ENCODE peak calls at places on chromosomes 2 and 18, in ten cellular contexts. C is CD8-positive, alpha-beta memory T cell; Q is HT-29; O is germinal center; V is endothelial cell; J is prostate gland; F is posterior cingulate gyrus; U is T-helper 2 cell; S is AG10803; A is DMS53. Z is an unnamed sample.

GRCh38 chr18:74916773-74917393 is 292.1 kb downstream of the PTGR3 start:
- DNase-seq in C (no peak), Q (no peak), O (no peak), V (no peak), J (no peak), F (no peak), U (no peak), S (no peak), A (no peak), Z (no peak)

GRCh38 chr2:16656784-16657391 is 8.7 kb downstream of the CYRIA start:
- DNase-seq in C (no peak), Q (no peak), O (peak; percentile 64), V (no peak), J (no peak), F (no peak), U (no peak), S (no peak), A (no peak), Z (peak; percentile 29)

GRCh38 chr2:10547011-10547410 is 98.9 kb upstream of the ODC1 start:
- DNase-seq in C (no peak), Q (no peak), O (no peak), V (no peak), J (no peak), F (no peak), U (no peak), S (peak; percentile 30), A (no peak), Z (no peak)

GRCh38 chr2:150619607-150620330 is 132.3 kb upstream of the RND3 start:
- DNase-seq in C (no peak), Q (no peak), O (no peak), V (no peak), J (no peak), F (no peak), U (no peak), S (peak; percentile 67), A (no peak), Z (no peak)

GRCh38 chr2:121617042-121617599 is 32.1 kb downstream of the CLASP1 start:
- DNase-seq in C (no peak), Q (no peak), O (no peak), V (no peak), J (no peak), F (no peak), U (no peak), S (no peak), A (peak; percentile 34), Z (no peak)

GRCh38 chr18:24488824-24489493 is 28.5 kb downstream of the HRH4 start:
- DNase-seq in C (peak; percentile 12), Q (peak; percentile 54), O (peak; percentile 45), V (peak; percentile 32), J (no peak), F (no peak), U (no peak), S (peak; percentile 38), A (peak; percentile 61), Z (no peak)

GRCh38 chr2:197786010-197786877 is 1.1 kb upstream of the BOLL start:
- DNase-seq in C (peak; percentile 48), Q (no peak), O (peak; percentile 70), V (peak; percentile 72), J (no peak), F (no peak), U (peak; percentile 47), S (no peak), A (no peak), Z (no peak)

GRCh38 chr18:31607384-31607783 is 15.7 kb downstream of the TTR start:
- DNase-seq in C (no peak), Q (no peak), O (no peak), V (no peak), J (no peak), F (no peak), U (no peak), S (no peak), A (no peak), Z (no peak)

GRCh38 chr2:100274566-100275199 is 47.6 kb downstream of the LONRF2 start:
- DNase-seq in C (no peak), Q (no peak), O (no peak), V (no peak), J (no peak), F (no peak), U (no peak), S (no peak), A (no peak), Z (no peak)

GRCh38 chr2:238848566-238848940 is 668 bp downstream of the TWIST2 start:
- DNase-seq in C (no peak), Q (no peak), O (no peak), V (no peak), J (no peak), F (no peak), U (no peak), S (no peak), A (no peak), Z (no peak)

GRCh38 chr2:119290859-119291587 is 67.4 kb downstream of the STEAP3 start:
- DNase-seq in C (peak; percentile 18), Q (peak; percentile 92), O (peak; percentile 59), V (peak; percentile 91), J (peak; percentile 60), F (peak; percentile 57), U (peak; percentile 65), S (peak; percentile 8), A (peak; percentile 87), Z (peak; percentile 89)

GRCh38 chr2:2121887-2122286 is 209.2 kb downstream of the MYT1L start:
- DNase-seq in C (no peak), Q (no peak), O (no peak), V (no peak), J (no peak), F (no peak), U (no peak), S (no peak), A (no peak), Z (no peak)

GRCh38 chr2:49903471-49903870 is 749.2 kb upstream of the FSHR start:
- DNase-seq in C (no peak), Q (no peak), O (no peak), V (no peak), J (no peak), F (no peak), U (no peak), S (no peak), A (no peak), Z (no peak)

GRCh38 chr2:120940319-120940696 is 204.6 kb downstream of the GLI2 start:
- DNase-seq in C (no peak), Q (no peak), O (no peak), V (no peak), J (no peak), F (no peak), U (no peak), S (no peak), A (no peak), Z (no peak)

GRCh38 chr2:188326669-188327301 is 35.1 kb downstream of the GULP1 start:
- DNase-seq in C (no peak), Q (no peak), O (no peak), V (no peak), J (no peak), F (no peak), U (no peak), S (peak; percentile 8), A (peak; percentile 74), Z (no peak)

GRCh38 chr2:134295441-134295840 is 41.6 kb downstream of the MGAT5 start:
- DNase-seq in C (no peak), Q (no peak), O (no peak), V (no peak), J (no peak), F (no peak), U (no peak), S (peak; percentile 61), A (no peak), Z (no peak)

GRCh38 chr2:46382331-46383112 is 85.3 kb downstream of the EPAS1 start:
- DNase-seq in C (no peak), Q (no peak), O (no peak), V (no peak), J (no peak), F (no peak), U (no peak), S (no peak), A (no peak), Z (no peak)

GRCh38 chr2:23673830-23674679 is 252.9 kb downstream of the ATAD2B start:
- DNase-seq in C (no peak), Q (peak; percentile 10), O (no peak), V (peak; percentile 36), J (no peak), F (no peak), U (no peak), S (no peak), A (no peak), Z (no peak)